ENCODE peak calls at places on chromosomes 3 and 15, in nine cellular contexts. M, S, Q, E, J, H, A, D and F are unnamed samples.

GRCh38 chr3:139448104-139448503 is 28.2 kb downstream of the RBP2 start:
- DNase-seq in E (no peak), H (peak; percentile 90), A (no peak), Q (no peak), S (no peak), J (no peak), M (no peak), D (no peak), F (no peak)

GRCh38 chr3:148175215-148175614 is 522.5 kb upstream of the AGTR1 start:
- DNase-seq in J (no peak), H (no peak), Q (peak; percentile 82), A (no peak), D (no peak), E (no peak), S (peak; percentile 74), M (peak; percentile 67), F (peak; percentile 75)

GRCh38 chr15:40358492-40359353 is 704 bp downstream of the DISP2 start:
- DNase-seq in E (no peak), H (no peak), A (no peak), D (no peak), J (peak; percentile 59), Q (no peak), M (no peak), S (no peak), F (no peak)

GRCh38 chr3:57068437-57069089 is 8.1 kb downstream of the SPATA12 start:
- DNase-seq in A (peak; percentile 77), S (peak; percentile 97), D (no peak), Q (peak; percentile 82), H (no peak), J (peak; percentile 64), M (peak; percentile 87), E (peak; percentile 27), F (peak; percentile 99)

GRCh38 chr3:24087469-24087868 is 142.4 kb downstream of the NR1D2 start:
- DNase-seq in D (no peak), J (no peak), A (no peak), Q (no peak), E (no peak), S (no peak), H (no peak), M (no peak), F (no peak)

GRCh38 chr15:58552505-58553364 is 120.9 kb downstream of the LIPC start:
- DNase-seq in A (no peak), H (no peak), Q (no peak), J (no peak), M (no peak), E (no peak), S (peak; percentile 62), D (no peak), F (peak; percentile 37)

GRCh38 chr3:50242778-50243551 is 7.0 kb downstream of the GNAI2 start:
- DNase-seq in S (peak; percentile 58), A (peak; percentile 58), E (peak; percentile 74), J (peak; percentile 83), D (no peak), M (peak; percentile 55), H (no peak), Q (peak; percentile 86), F (peak; percentile 59)

GRCh38 chr3:117150628-117151027 is 441.0 kb downstream of the TUSC7 start:
- DNase-seq in J (no peak), S (no peak), H (no peak), D (no peak), E (no peak), M (no peak), Q (no peak), A (no peak), F (no peak)

GRCh38 chr15:46413799-46414198 is 779.0 kb downstream of the SQOR start:
- DNase-seq in S (peak; percentile 28), Q (no peak), D (no peak), H (no peak), A (no peak), J (no peak), M (no peak), E (no peak), F (no peak)

GRCh38 chr15:41984622-41985021 is 12.3 kb upstream of the EHD4 start:
- DNase-seq in S (no peak), A (no peak), H (no peak), J (peak; percentile 6), M (no peak), D (no peak), Q (no peak), E (no peak), F (no peak)

DNA sequence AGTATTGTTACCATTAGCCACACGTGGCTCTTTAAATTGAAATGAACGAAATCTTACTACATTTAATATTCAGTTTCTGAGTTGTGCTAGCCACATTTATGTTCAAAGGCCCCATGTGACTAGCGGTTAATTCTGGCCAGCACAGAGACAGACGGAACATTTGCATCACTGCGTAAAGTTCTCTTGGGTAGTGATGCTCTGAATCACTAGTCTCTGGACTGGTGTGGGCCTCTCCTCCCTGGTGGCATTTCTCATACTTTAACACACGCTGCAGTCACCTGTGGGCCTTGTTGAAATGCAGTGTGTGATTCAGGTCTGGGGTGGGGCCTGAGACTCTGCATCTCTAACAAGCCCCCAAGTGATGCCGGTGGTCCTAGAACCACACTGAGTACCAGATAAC is 624.0 kb downstream of the FOXP1 start:
- DNase-seq in A (no peak), H (no peak), M (no peak), J (no peak), Q (no peak), S (no peak), E (no peak), D (no peak), F (no peak)
- H3K4me3 ChIP-seq in A (no peak overlapping the region), H (no peak overlapping the region), M (no peak overlapping the region), J (no peak overlapping the region), Q (no peak overlapping the region), S (no peak overlapping the region), E (no peak overlapping the region), D (no peak overlapping the region), F (no peak overlapping the region)

GRCh38 chr3:187963677-187964385 is 190.1 kb upstream of the LPP start:
- DNase-seq in A (no peak), H (no peak), E (no peak), Q (peak; percentile 61), S (peak; percentile 38), J (no peak), D (no peak), M (no peak), F (no peak)

GRCh38 chr3:187966636-187967035 is 187.3 kb upstream of the LPP start:
- DNase-seq in Q (no peak), J (no peak), S (no peak), H (no peak), D (no peak), E (no peak), M (no peak), A (no peak), F (no peak)

GRCh38 chr3:187966141-187966540 is 187.8 kb upstream of the LPP start:
- DNase-seq in S (no peak), E (no peak), M (no peak), D (no peak), Q (no peak), J (no peak), A (no peak), H (no peak), F (no peak)

GRCh38 chr3:187963003-187963676 is 190.8 kb upstream of the LPP start:
- DNase-seq in H (no peak), J (no peak), D (no peak), M (no peak), E (no peak), Q (no peak), A (no peak), S (no peak), F (no peak)

GRCh38 chr3:187964759-187965158 is 189.2 kb upstream of the LPP start:
- DNase-seq in H (no peak), S (no peak), M (no peak), A (no peak), J (no peak), Q (no peak), E (no peak), D (no peak), F (no peak)
- H3K4me3 ChIP-seq in H (no peak overlapping the region), S (no peak overlapping the region), M (no peak overlapping the region), A (no peak overlapping the region), J (no peak overlapping the region), Q (no peak overlapping the region), E (peak overlapping the region; percentile 30), D (no peak overlapping the region), F (no peak overlapping the region)

GRCh38 chr15:33195283-33195682 is 769 bp upstream of the FMN1 start:
- DNase-seq in Q (no peak), H (no peak), J (no peak), M (no peak), D (no peak), A (no peak), E (no peak), S (peak; percentile 4), F (no peak)

GRCh38 chr15:33194237-33194636 is 277 bp downstream of the FMN1 start:
- DNase-seq in S (peak; percentile 11), H (no peak), D (no peak), A (no peak), Q (no peak), J (peak; percentile 51), E (no peak), M (no peak), F (peak; percentile 6)

GRCh38 chr15:33191641-33192040 is 2.9 kb downstream of the FMN1 start:
- DNase-seq in M (no peak), S (no peak), Q (no peak), A (no peak), E (no peak), D (no peak), J (no peak), H (no peak), F (no peak)

GRCh38 chr15:33197636-33198035 is 3.1 kb upstream of the FMN1 start:
- DNase-seq in S (no peak), H (no peak), D (no peak), A (no peak), E (no peak), Q (no peak), M (no peak), J (no peak), F (no peak)

DNA sequence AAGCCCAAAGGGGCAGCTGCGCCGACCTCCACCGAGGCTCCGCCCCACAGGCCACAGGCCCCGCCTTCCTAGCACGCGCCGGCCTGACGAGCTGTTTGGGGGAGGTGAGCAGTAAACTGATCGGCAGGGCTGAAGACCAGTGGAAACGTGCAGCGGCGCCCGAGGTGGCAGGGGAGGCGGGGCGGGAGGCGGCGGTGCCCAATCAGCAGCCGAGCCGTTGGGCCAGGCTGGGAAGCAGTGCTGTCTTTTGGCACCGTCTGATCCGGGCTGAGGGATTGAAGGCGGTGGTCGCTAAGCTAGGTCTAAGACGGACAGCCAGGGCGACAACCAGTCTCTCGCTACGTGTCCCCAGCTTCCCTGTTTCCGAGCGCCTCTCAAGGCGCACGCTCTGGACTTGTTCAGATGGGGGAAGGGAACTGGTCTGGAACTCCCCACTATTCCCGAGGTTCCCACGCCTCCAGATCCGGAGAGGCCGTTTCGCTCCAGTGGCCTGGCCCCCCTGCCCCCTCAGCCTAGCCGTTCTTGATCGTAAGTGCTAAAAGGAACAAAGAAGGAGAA is at the start of gene FMN1:
- DNase-seq in E (peak; percentile 94), Q (peak; percentile 97), A (peak; percentile 88), M (peak; percentile 95), D (peak; percentile 94), J (peak; percentile 96), H (peak; percentile 94), S (peak; percentile 86), F (peak; percentile 83)
- H3K4me3 ChIP-seq in E (peak within 1 kb of the TSS; percentile 69), Q (peak within 1 kb of the TSS; percentile 70), A (peak within 1 kb of the TSS; percentile 33), M (peak within 1 kb of the TSS; percentile 56), D (no peak within 1 kb of the TSS), J (peak within 1 kb of the TSS; percentile 56), H (peak within 1 kb of the TSS; percentile 46), S (peak within 1 kb of the TSS; percentile 61), F (peak within 1 kb of the TSS; percentile 72)

DNA sequence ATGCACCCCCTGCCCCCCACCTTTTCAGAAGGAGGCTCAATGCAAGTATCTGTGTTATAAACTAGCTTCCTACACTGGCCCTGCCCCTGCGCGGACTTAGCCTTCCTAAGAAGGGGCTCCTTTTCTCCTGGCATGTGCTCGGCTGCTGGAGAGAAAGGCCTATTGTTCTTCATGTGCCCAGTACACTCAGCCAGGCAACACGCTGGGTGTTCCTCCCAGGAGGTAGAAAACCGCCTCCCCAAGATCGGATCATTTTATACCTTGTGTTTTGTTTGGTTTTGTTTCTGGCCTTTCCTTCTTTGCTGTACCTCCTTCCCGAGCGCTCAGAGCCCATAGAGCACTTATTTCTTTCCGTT is 30.2 kb downstream of the CCNL1 start:
- DNase-seq in H (peak; percentile 63), E (no peak), J (no peak), A (no peak), Q (no peak), M (peak; percentile 86), S (no peak), D (no peak), F (no peak)
- H3K4me3 ChIP-seq in H (no peak overlapping the region), E (peak overlapping the region; percentile 50), J (no peak overlapping the region), A (no peak overlapping the region), Q (no peak overlapping the region), M (no peak overlapping the region), S (no peak overlapping the region), D (no peak overlapping the region), F (no peak overlapping the region)